ENCODE peak calls at places on chromosomes 1 and 21, in six cellular contexts. O is ovary, V is progenitor cell of endocrine pancreas, G is type B pancreatic cell, W is GM13976, K is pancreas. Y is an unnamed sample.

GRCh38 chr1:181135462-181135781 is 46.9 kb downstream of the IER5 start:
- DNase-seq in G (no peak), V (no peak), K (no peak), O (no peak), W (peak; percentile 52), Y (no peak)

GRCh38 chr1:28087614-28088167 is 719 bp downstream of the EYA3 start:
- DNase-seq in W (no peak), K (no peak), O (no peak), V (no peak), G (no peak), Y (peak; percentile 20)

GRCh38 chr1:166350490-166350889 is 183.7 kb upstream of the FAM78B start:
- DNase-seq in V (no peak), G (no peak), K (no peak), O (no peak), W (no peak), Y (no peak)

GRCh38 chr1:31511848-31512615 is 64.3 kb upstream of the TINAGL1 start:
- DNase-seq in V (no peak), K (no peak), O (no peak), G (no peak), W (no peak), Y (no peak)

GRCh38 chr1:201511925-201512539 is 5.1 kb upstream of the CSRP1 start:
- DNase-seq in W (peak; percentile 68), V (no peak), G (no peak), K (peak; percentile 44), O (no peak), Y (no peak)

GRCh38 chr1:168112673-168113305 is 23.9 kb downstream of the GPR161 start:
- DNase-seq in W (peak; percentile 56), K (no peak), V (no peak), O (no peak), G (no peak), Y (no peak)

GRCh38 chr1:173445164-173445563 is 32.0 kb upstream of the PRDX6 start:
- DNase-seq in K (no peak), V (no peak), O (no peak), W (no peak), G (no peak), Y (no peak)

GRCh38 chr21:45546636-45547203 is 4.5 kb upstream of the SLC19A1 start:
- DNase-seq in G (peak; percentile 27), K (no peak), W (no peak), V (no peak), O (no peak), Y (no peak)

GRCh38 chr1:239816090-239816812 is 275.4 kb upstream of the FMN2 start:
- DNase-seq in O (peak; percentile 77), W (no peak), G (no peak), K (no peak), V (no peak), Y (no peak)

GRCh38 chr21:38916214-38916964 is 110.7 kb downstream of the ETS2 start:
- DNase-seq in K (no peak), W (no peak), O (peak; percentile 2), V (no peak), G (no peak), Y (no peak)

GRCh38 chr1:38085666-38086305 is 39.2 kb upstream of the POU3F1 start:
- DNase-seq in O (no peak), W (no peak), V (no peak), K (no peak), G (no peak), Y (no peak)

GRCh38 chr1:14443164-14443787 is 155.2 kb upstream of the KAZN start:
- DNase-seq in K (no peak), W (no peak), V (no peak), O (no peak), G (no peak), Y (no peak)

GRCh38 chr1:63322248-63322943 is at the start of gene FOXD3:
- DNase-seq in W (peak; percentile 72), K (peak; percentile 70), V (peak; percentile 46), O (peak; percentile 52), G (peak; percentile 78), Y (peak; percentile 42)

GRCh38 chr1:100463809-100464424 is 74.0 kb upstream of the GPR88 start:
- DNase-seq in K (peak; percentile 41), O (peak; percentile 69), V (peak; percentile 15), G (no peak), W (peak; percentile 57), Y (peak; percentile 33)

GRCh38 chr1:197924516-197925123 is 7.4 kb downstream of the LHX9 start:
- DNase-seq in O (peak; percentile 59), V (no peak), W (peak; percentile 57), G (no peak), K (no peak), Y (no peak)

DNA sequence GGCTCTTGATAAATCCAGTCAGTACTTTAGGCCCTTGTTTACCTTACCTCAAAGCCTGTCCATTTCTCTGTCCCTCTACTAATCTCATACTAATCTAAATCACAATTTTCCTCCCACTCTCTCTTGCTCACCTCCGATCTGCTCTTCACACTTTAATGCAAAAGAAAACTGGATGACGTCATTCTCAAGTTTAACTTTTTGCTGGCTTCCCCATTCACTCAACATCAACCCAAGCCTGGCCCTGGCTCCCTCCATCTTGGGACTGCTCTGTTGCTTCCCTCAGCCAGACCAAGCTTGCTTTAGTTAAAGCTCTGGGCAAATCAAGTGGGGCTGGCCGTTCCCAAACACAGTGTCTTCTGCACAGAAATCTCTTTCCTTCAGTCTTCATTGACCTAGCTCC is 29.7 kb downstream of the COA6 start:
- DNase-seq in K (no peak), O (no peak), W (no peak), V (no peak), G (no peak), Y (no peak)
- TF ChIP-seq CTCF in K (no peak), O (no peak), W (no peak), V (no peak), G (no peak), Y (no peak)

DNA sequence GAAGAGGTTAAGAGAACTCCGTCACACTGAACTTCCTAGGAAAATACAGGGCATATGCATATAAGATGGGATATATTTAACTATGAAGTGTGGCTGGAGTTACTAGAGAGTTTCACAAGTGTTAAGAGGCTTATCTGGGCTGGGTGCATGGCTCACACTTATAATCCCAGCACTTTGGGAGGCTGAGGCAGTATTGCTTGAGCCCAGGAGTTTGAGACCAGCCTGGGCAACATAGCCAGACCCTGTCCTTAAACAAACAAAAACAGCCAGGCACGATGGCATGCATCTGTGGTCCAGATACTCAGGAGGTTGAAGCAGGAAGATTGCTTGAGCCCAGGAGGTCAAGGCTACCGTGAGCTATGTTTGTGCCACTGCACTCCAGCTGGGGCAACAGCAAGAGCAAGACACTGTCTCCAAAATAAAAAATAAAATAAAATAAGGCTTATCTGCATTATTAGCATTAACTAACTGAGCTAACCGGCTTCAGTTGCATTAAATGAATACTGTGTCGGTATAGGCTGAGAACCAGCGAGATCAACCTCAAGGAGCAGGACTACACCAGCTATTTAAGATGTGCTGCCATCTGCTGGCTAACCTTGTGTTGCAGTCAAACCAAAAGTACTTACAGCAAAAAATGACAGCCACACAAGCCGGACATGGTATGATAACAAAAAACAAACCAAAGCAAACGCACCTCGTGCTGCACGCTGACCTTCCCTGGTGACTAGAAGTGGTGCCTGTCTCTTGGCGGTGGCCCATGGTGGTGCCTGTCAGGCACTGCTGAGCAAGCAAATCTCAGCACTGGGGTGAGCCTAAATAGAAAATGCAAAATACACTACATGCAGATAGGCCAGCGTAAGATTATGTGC is 19.7 kb upstream of the RBBP5 start:
- DNase-seq in G (no peak), V (peak; percentile 41), W (peak; percentile 73), K (peak; percentile 75), O (peak; percentile 79), Y (peak; percentile 64)
- TF ChIP-seq CTCF in G (peak; percentile 90), V (peak; percentile 73), W (peak; percentile 65), K (peak; percentile 75), O (peak; percentile 54), Y (peak; percentile 74)

DNA sequence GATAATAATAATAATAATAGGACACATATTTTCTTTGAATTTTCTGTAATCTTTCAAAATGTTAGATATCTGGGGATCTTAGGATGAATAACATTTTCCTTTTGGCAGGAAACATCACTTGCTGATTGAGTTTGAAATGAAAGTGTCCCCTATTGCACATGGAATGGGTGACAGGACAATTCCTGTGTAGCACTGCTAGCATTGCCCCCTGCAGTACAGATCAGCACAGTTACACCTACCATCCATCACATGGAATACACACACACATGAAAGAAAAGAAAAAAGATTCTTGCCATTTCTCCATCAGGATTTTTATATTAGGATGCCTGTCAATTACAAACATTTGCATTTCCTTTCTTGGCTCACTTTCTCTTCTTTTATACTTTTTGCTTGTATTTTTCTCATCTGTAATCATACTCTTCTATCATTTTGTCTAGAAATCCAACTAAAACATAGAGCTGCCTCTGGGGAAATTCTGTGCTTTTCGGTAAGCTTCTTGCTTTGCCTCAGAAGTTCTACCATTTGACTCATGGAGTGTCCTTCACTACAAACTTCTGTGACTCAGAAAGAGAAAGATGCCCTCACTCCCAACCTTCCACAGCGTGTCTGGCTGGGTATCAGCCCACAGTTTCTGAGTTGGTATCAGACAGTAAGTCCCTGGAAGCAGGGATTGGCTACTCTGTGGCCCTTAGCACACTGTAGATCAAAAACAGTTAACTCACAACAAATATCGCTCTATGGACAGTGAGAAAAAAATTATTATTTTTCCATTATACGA is 641.2 kb downstream of the PTPRC start:
- DNase-seq in G (no peak), O (no peak), W (peak; percentile 8), K (no peak), V (no peak), Y (no peak)
- TF ChIP-seq CTCF in G (no peak), O (no peak), W (no peak), K (no peak), V (no peak), Y (no peak)

GRCh38 chr1:68015369-68015768 is 35.1 kb downstream of the DIRAS3 start:
- DNase-seq in K (no peak), V (no peak), G (no peak), W (no peak), O (no peak), Y (no peak)

GRCh38 chr1:68010094-68010493 is 40.3 kb downstream of the DIRAS3 start:
- DNase-seq in O (no peak), W (peak; percentile 11), G (no peak), K (no peak), V (no peak), Y (no peak)

GRCh38 chr1:68013351-68013750 is 37.1 kb downstream of the DIRAS3 start:
- DNase-seq in K (no peak), V (no peak), W (no peak), G (no peak), O (no peak), Y (no peak)

GRCh38 chr1:68011786-68012375 is 38.5 kb downstream of the DIRAS3 start:
- DNase-seq in K (no peak), O (no peak), G (no peak), W (no peak), V (no peak), Y (no peak)

DNA sequence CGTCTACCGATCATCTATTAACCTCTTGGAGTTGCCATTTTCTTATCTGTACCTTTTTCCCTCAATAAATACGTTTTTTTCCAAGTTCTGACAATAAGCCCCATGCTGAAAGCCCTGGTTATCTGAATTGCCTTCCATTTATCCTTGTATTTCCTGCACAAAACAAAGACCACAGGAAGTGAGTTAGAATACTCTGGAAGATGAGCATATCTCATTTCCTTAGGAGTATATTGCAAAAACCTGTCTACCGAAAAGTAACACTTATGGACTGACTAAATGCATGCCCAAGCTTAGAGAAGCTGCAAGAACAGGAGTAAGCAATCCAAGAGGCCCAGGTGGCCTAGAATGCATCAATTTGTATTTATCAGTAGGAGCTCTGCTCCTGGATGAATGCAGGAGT is 39.9 kb downstream of the DIRAS3 start:
- DNase-seq in O (no peak), K (no peak), V (no peak), G (no peak), W (no peak), Y (no peak)
- TF ChIP-seq CTCF in O (no peak), K (no peak), V (no peak), G (no peak), W (no peak), Y (no peak)

Y was measured in natural killer cell.